ENCODE peak calls at places on chromosomes 5 and 9, in seven cellular contexts. Y is lower leg skin, F is HFF-Myc, R is A549, J is HFFc6, U is astrocyte of the spinal cord, D is breast epithelium. B is an unnamed sample.

GRCh38 chr5:1386274-1386717 is 41.4 kb upstream of the CLPTM1L start:
- DNase-seq in Y (peak), F (no peak), R (no peak), J (peak), U (peak), D (peak), B (peak)

GRCh38 chr9:91809581-91810285 is 140.3 kb downstream of the ROR2 start:
- DNase-seq in Y (peak), F (no peak), R (no peak), J (peak), U (peak), D (no peak), B (no peak)

GRCh38 chr9:28207657-28208056 is 634.4 kb upstream of the C9orf72 start:
- DNase-seq in Y (no peak), F (no peak), R (no peak), J (no peak), U (no peak), D (no peak), B (no peak)

GRCh38 chr5:135441919-135442318 is 5.2 kb downstream of the DCANP1 start:
- DNase-seq in Y (peak), F (no peak), R (no peak), J (no peak), U (no peak), D (no peak), B (no peak)

GRCh38 chr5:174596429-174596828 is 128.0 kb upstream of the MSX2 start:
- DNase-seq in Y (no peak), F (no peak), R (no peak), J (no peak), U (no peak), D (no peak), B (no peak)

GRCh38 chr5:69271376-69271775 is 36.7 kb downstream of the CDK7 start:
- DNase-seq in Y (no peak), F (no peak), R (no peak), J (peak), U (peak), D (no peak), B (no peak)

GRCh38 chr9:35353731-35354365 is 136.1 kb upstream of the RUSC2 start:
- DNase-seq in Y (no peak), F (no peak), R (no peak), J (peak), U (no peak), D (no peak), B (no peak)

GRCh38 chr5:160507181-160507811 is 85.6 kb downstream of the PTTG1 start:
- DNase-seq in Y (no peak), F (peak), R (peak), J (peak), U (peak), D (no peak), B (peak)

GRCh38 chr5:157549954-157550549 is 25.5 kb downstream of the ADAM19 start:
- DNase-seq in Y (no peak), F (no peak), R (no peak), J (no peak), U (peak), D (no peak), B (no peak)

GRCh38 chr9:27945386-27945785 is 372.1 kb upstream of the C9orf72 start:
- DNase-seq in Y (no peak), F (no peak), R (no peak), J (no peak), U (peak), D (no peak), B (no peak)

GRCh38 chr5:88588609-88589008 is 294.4 kb downstream of the MEF2C start:
- DNase-seq in Y (no peak), F (no peak), R (no peak), J (no peak), U (no peak), D (no peak), B (no peak)

GRCh38 chr5:88583471-88583870 is 299.5 kb downstream of the MEF2C start:
- DNase-seq in Y (no peak), F (no peak), R (no peak), J (no peak), U (no peak), D (no peak), B (no peak)
- TF ChIP-seq CTCF in Y (no peak), F (no peak), R (no peak), J (no peak), U (no peak), D (no peak), B (no peak)

GRCh38 chr5:75167345-75167744 is 69.3 kb downstream of the ANKRD31 start:
- DNase-seq in Y (no peak), F (no peak), R (peak), J (peak), U (no peak), D (no peak), B (no peak)
- TF ChIP-seq CTCF in Y (no peak), F (peak), R (no peak), J (peak), U (peak), D (no peak), B (no peak)

DNA sequence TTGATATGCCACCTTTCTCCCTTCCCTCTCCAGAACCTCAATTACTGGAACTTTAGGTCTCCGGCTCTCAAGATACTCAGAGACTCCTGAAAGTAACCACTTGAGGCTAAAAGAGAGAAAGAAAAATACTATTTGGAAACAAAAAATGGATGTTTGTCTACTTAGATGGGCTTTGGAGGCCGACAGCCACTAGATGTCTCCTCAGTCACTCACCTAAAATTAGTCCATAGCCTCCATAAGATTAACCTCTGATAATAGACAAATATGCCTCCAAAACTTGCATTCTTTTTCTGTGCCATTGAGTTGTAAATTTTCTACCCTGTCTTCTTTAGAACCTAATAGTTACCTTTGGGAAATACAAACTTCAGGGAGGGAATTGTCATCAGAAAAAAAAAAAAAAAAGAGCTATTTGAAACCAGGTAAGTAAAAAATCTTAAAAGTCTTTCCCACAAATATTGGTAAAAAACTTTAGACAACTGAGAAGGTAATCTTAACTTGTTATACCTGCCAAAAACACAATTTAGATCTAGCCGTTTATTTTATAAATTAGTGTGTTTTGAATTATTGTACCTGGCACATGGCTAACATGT is 11.2 kb upstream of the PCDH1 start:
- DNase-seq in Y (no peak), F (no peak), R (no peak), J (no peak), U (no peak), D (no peak), B (peak)
- TF ChIP-seq CTCF in Y (no peak), F (peak), R (peak), J (peak), U (peak), D (no peak), B (peak)

GRCh38 chr9:79428422-79428821 is 143.3 kb upstream of the TLE4 start:
- DNase-seq in Y (no peak), F (no peak), R (no peak), J (no peak), U (peak), D (no peak), B (no peak)

GRCh38 chr9:79432485-79432884 is 139.3 kb upstream of the TLE4 start:
- DNase-seq in Y (no peak), F (no peak), R (peak), J (no peak), U (no peak), D (no peak), B (no peak)

GRCh38 chr9:79425840-79426239 is 145.9 kb upstream of the TLE4 start:
- DNase-seq in Y (no peak), F (no peak), R (no peak), J (no peak), U (no peak), D (no peak), B (no peak)

GRCh38 chr9:79430599-79430998 is 141.2 kb upstream of the TLE4 start:
- DNase-seq in Y (no peak), F (no peak), R (no peak), J (no peak), U (no peak), D (no peak), B (no peak)

DNA sequence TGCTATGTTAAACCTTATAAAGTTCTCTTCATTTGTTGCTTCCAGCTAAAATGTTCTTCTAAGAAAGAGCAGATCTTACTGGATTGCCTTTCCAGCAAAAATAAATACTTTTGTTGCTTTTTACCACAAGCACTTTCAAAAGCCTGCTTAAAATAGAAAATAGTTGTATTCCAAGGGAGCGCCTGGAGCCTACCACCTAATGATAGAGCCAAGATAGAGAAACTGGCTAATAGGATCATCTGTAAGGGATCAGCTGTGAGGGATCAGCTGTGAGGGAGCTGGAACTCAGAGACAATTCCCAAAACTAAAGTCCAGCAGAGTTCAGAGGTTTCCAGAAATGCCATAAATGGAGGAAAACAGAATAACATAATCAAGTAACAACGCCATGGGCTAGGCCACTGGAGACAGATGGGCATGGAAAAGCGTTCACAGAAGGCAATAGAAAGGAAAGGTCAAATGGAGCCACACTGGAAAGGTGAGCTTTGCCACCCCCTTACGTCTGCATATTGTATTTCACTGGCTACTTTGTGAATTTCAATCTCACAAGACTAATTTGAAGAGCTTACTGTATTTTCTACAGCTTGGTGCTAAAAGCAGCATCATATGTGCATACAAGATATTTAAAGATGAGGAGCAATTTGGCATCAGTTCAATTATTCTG is 140.6 kb upstream of the TLE4 start:
- DNase-seq in Y (no peak), F (no peak), R (no peak), J (no peak), U (no peak), D (no peak), B (no peak)
- TF ChIP-seq CTCF in Y (no peak), F (no peak), R (peak), J (peak), U (no peak), D (no peak), B (no peak)

GRCh38 chr9:88387733-88388202 is 476 bp upstream of the SPIN1 start:
- DNase-seq in Y (peak), F (peak), R (peak), J (peak), U (peak), D (peak), B (no peak)

GRCh38 chr9:88387035-88387732 is 1.1 kb upstream of the SPIN1 start:
- DNase-seq in Y (peak), F (no peak), R (peak), J (peak), U (peak), D (no peak), B (peak)

GRCh38 chr9:88388203-88388885 is at the start of gene SPIN1:
- DNase-seq in Y (peak), F (no peak), R (peak), J (peak), U (peak), D (peak), B (peak)

GRCh38 chr9:88390371-88390990 is 2.2 kb downstream of the SPIN1 start:
- DNase-seq in Y (no peak), F (no peak), R (no peak), J (no peak), U (no peak), D (no peak), B (no peak)

GRCh38 chr9:88388886-88389617 is 808 bp downstream of the SPIN1 start:
- DNase-seq in Y (no peak), F (no peak), R (peak), J (peak), U (peak), D (peak), B (peak)
- TF ChIP-seq CTCF in Y (no peak), F (no peak), R (no peak), J (peak), U (no peak), D (no peak), B (no peak)

DNA sequence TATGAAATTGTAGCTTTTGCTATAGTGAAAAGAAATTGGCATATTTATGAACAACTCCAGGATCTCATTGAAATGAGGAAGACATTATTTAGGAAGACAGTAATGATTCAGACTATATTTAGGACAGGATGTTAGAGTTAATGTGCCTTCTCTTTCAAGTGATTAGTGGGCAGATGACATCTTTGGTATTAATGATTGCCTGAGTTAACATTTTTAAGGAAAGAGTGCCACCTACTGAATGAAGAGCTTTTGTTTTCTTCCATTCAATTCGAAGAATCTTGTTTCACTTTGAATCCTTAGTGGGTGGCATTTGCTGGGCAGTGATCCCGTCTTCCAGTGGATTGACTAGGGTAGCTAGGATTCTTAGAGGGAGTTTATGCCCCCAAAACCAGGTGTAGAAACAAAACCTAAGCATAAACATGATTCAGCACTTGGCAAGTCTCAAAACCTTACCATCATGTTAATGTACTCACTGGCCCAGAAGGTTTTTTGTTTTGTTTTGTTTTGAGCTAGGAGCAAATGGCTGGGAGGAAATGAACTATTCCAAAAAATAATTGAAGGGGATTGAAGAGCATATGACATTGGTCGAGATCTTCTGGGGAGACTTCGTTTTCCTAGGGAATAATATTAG is 23.2 kb downstream of the MAP3K1 start:
- DNase-seq in Y (no peak), F (peak), R (peak), J (peak), U (peak), D (no peak), B (no peak)
- TF ChIP-seq CTCF in Y (no peak), F (peak), R (peak), J (peak), U (peak), D (peak), B (peak)

GRCh38 chr5:77064040-77064439 is 23.0 kb downstream of the ZBED3 start:
- DNase-seq in Y (no peak), F (no peak), R (no peak), J (no peak), U (no peak), D (no peak), B (no peak)
- TF ChIP-seq CTCF in Y (no peak), F (no peak), R (no peak), J (peak), U (no peak), D (no peak), B (no peak)

DNA sequence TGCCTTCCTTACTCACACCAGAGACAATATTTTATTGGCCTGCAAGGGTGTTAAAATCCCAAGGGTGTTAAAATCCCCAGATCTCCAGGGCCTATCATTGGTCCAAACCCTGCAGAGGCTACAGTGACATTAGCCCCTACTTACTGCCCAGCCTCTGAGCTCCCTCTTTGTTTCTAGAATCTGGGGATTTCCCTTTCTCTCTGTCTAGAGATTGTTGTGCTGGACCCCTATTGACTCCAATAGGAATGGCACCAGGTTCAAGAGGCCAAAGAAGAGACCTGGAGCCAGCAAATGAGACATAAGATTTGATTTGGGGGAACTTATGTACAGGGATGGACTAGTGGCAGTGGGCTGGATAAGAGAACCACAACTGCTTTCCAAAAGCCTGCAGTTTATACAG is 53.3 kb upstream of the ZBED3 start:
- DNase-seq in Y (no peak), F (no peak), R (no peak), J (no peak), U (no peak), D (no peak), B (no peak)
- TF ChIP-seq CTCF in Y (no peak), F (no peak), R (no peak), J (no peak), U (no peak), D (no peak), B (no peak)

GRCh38 chr5:38208782-38209378 is 49.5 kb upstream of the EGFLAM start:
- DNase-seq in Y (no peak), F (peak), R (peak), J (peak), U (peak), D (no peak), B (peak)

GRCh38 chr5:38211354-38211710 is 47.0 kb upstream of the EGFLAM start:
- DNase-seq in Y (no peak), F (no peak), R (no peak), J (no peak), U (no peak), D (no peak), B (no peak)

GRCh38 chr5:38210701-38211353 is 47.5 kb upstream of the EGFLAM start:
- DNase-seq in Y (no peak), F (no peak), R (no peak), J (no peak), U (no peak), D (no peak), B (no peak)

GRCh38 chr5:38212307-38212706 is 46.1 kb upstream of the EGFLAM start:
- DNase-seq in Y (no peak), F (no peak), R (no peak), J (no peak), U (no peak), D (no peak), B (no peak)

DNA sequence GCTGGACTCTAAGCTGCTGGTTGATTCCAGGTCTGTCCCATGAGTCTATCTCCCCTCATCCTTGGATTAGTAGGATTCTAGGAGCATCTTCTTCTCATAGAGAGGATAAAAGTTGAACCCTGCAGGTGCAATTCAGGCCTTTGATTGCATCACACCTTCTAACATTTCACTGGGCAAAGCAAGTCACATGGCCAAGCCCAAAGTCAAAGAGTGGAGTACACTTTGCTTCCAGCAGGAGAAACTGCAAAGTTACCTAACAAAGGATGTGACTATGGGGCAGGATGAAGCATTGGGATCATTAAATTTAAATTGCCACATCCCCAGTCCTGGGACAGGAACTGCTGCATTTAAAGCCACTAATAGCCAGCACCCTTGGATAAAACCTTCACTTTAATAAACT is 51.0 kb upstream of the EGFLAM start:
- DNase-seq in Y (no peak), F (no peak), R (no peak), J (no peak), U (no peak), D (no peak), B (no peak)
- TF ChIP-seq CTCF in Y (no peak), F (no peak), R (no peak), J (peak), U (no peak), D (no peak), B (no peak)

GRCh38 chr5:74903165-74903787 is 37.1 kb upstream of the FAM169A start:
- DNase-seq in Y (no peak), F (no peak), R (peak), J (no peak), U (no peak), D (peak), B (peak)
- TF ChIP-seq CTCF in Y (no peak), F (peak), R (peak), J (peak), U (peak), D (peak), B (peak)

B was measured in activated CD8-positive, alpha-beta T cell treated with anti-CD3 and anti-CD28 coated beads for 36 hours.